ENCODE peak calls at places on chromosome 20, in eight cellular contexts. T is H1, G is PC-9, C is heart left ventricle, U is cardiac muscle cell, D is IMR-90, H is thoracic aorta, W is breast epithelium. O is an unnamed sample.

GRCh38 chr20:63972312-63973159 is 2.8 kb upstream of the ZNF512B start:
- DNase-seq in T (no peak), G (peak; percentile 33), C (peak; percentile 35), U (no peak), D (no peak), H (no peak), W (no peak), O (peak; percentile 40)

GRCh38 chr20:44092551-44093248 is 94.3 kb downstream of the JPH2 start:
- DNase-seq in T (no peak), G (no peak), C (no peak), U (peak; percentile 50), D (peak; percentile 49), H (no peak), W (no peak), O (no peak)

GRCh38 chr20:23583526-23583925 is 15.2 kb upstream of the CST9L start:
- DNase-seq in T (no peak), G (peak; percentile 35), C (no peak), U (no peak), D (no peak), H (no peak), W (no peak), O (no peak)

GRCh38 chr20:55160022-55160421 is 684.6 kb downstream of the DOK5 start:
- DNase-seq in T (no peak), G (no peak), C (no peak), U (no peak), D (no peak), H (no peak), W (no peak), O (no peak)

GRCh38 chr20:14055127-14055742 is 59.9 kb downstream of the MACROD2 start:
- DNase-seq in T (no peak), G (no peak), C (no peak), U (peak; percentile 76), D (peak; percentile 61), H (no peak), W (no peak), O (no peak)

GRCh38 chr20:3199976-3200755 is 4.3 kb downstream of the DDRGK1 start:
- DNase-seq in T (no peak), G (no peak), C (no peak), U (no peak), D (no peak), H (no peak), W (no peak), O (no peak)

GRCh38 chr20:55584964-55585363 is 420.4 kb downstream of the CBLN4 start:
- DNase-seq in T (no peak), G (no peak), C (no peak), U (no peak), D (no peak), H (no peak), W (no peak), O (no peak)

GRCh38 chr20:13356087-13356486 is 135.0 kb downstream of the ISM1 start:
- DNase-seq in T (no peak), G (no peak), C (no peak), U (no peak), D (no peak), H (no peak), W (no peak), O (no peak)

GRCh38 chr20:48910360-48910781 is 11.1 kb upstream of the ARFGEF2 start:
- DNase-seq in T (no peak), G (no peak), C (no peak), U (no peak), D (no peak), H (no peak), W (no peak), O (no peak)

GRCh38 chr20:34861386-34862084 is 11.1 kb downstream of the GGT7 start:
- DNase-seq in T (no peak), G (peak; percentile 76), C (no peak), U (no peak), D (no peak), H (no peak), W (no peak), O (no peak)

GRCh38 chr20:35776513-35777101 is 4.8 kb downstream of the PHF20 start:
- DNase-seq in T (no peak), G (peak; percentile 54), C (peak; percentile 65), U (no peak), D (peak; percentile 55), H (no peak), W (peak; percentile 62), O (no peak)

GRCh38 chr20:45087115-45087785 is 13.7 kb downstream of the KCNS1 start:
- DNase-seq in T (no peak), G (peak; percentile 10), C (no peak), U (no peak), D (no peak), H (no peak), W (no peak), O (no peak)

GRCh38 chr20:11248691-11249178 is 574.9 kb upstream of the JAG1 start:
- DNase-seq in T (no peak), G (no peak), C (no peak), U (no peak), D (no peak), H (no peak), W (no peak), O (no peak)

GRCh38 chr20:60984666-60985065 is 267.4 kb upstream of the CDH4 start:
- DNase-seq in T (no peak), G (no peak), C (no peak), U (no peak), D (no peak), H (no peak), W (no peak), O (no peak)

GRCh38 chr20:10863337-10864060 is 189.7 kb upstream of the JAG1 start:
- DNase-seq in T (no peak), G (peak; percentile 64), C (peak; percentile 43), U (no peak), D (peak; percentile 90), H (no peak), W (no peak), O (no peak)

GRCh38 chr20:43541214-43541613 is 17.6 kb upstream of the SGK2 start:
- DNase-seq in T (no peak), G (peak; percentile 88), C (no peak), U (no peak), D (peak; percentile 44), H (no peak), W (no peak), O (no peak)

GRCh38 chr20:31595654-31596411 is 9.3 kb upstream of the ID1 start:
- DNase-seq in T (peak; percentile 90), G (peak; percentile 87), C (peak; percentile 90), U (peak; percentile 55), D (peak; percentile 86), H (peak; percentile 53), W (peak; percentile 72), O (peak; percentile 63)

GRCh38 chr20:33433465-33433864 is 10.1 kb downstream of the SNTA1 start:
- DNase-seq in T (no peak), G (no peak), C (peak; percentile 83), U (no peak), D (no peak), H (peak; percentile 52), W (no peak), O (no peak)

GRCh38 chr20:52402514-52402913 is 210.9 kb upstream of the ZFP64 start:
- DNase-seq in T (no peak), G (no peak), C (no peak), U (no peak), D (no peak), H (no peak), W (no peak), O (no peak)

GRCh38 chr20:48026981-48027592 is 241.8 kb upstream of the SULF2 start:
- DNase-seq in T (no peak), G (no peak), C (no peak), U (no peak), D (no peak), H (no peak), W (no peak), O (no peak)

GRCh38 chr20:4183361-4183760 is 168.0 kb upstream of the RNF24 start:
- DNase-seq in T (no peak), G (no peak), C (no peak), U (no peak), D (no peak), H (no peak), W (no peak), O (no peak)

GRCh38 chr20:25863536-25864325 is 167.1 kb upstream of the ZNF337 start:
- DNase-seq in T (no peak), G (peak; percentile 55), C (peak; percentile 30), U (peak; percentile 45), D (no peak), H (no peak), W (no peak), O (no peak)

GRCh38 chr20:25859649-25860530 is 163.2 kb upstream of the ZNF337 start:
- DNase-seq in T (no peak), G (no peak), C (peak; percentile 89), U (peak; percentile 51), D (no peak), H (no peak), W (no peak), O (peak; percentile 74)

GRCh38 chr20:25856256-25856884 is 159.7 kb upstream of the ZNF337 start:
- DNase-seq in T (no peak), G (no peak), C (no peak), U (no peak), D (no peak), H (no peak), W (no peak), O (no peak)

GRCh38 chr20:25860531-25861150 is 164.0 kb upstream of the ZNF337 start:
- DNase-seq in T (no peak), G (no peak), C (peak; percentile 25), U (no peak), D (no peak), H (no peak), W (no peak), O (peak; percentile 44)

GRCh38 chr20:25858495-25859425 is 162.1 kb upstream of the ZNF337 start:
- DNase-seq in T (no peak), G (no peak), C (no peak), U (no peak), D (no peak), H (no peak), W (no peak), O (no peak)
- H3K9me3 ChIP-seq in T (peaks cover 2% of the 10 kb centered on the region), G (no peaks in the 10 kb centered on the region), C (no peaks in the 10 kb centered on the region), U (no peaks in the 10 kb centered on the region), D (no peaks in the 10 kb centered on the region), H (no peaks in the 10 kb centered on the region), W (no peaks in the 10 kb centered on the region), O (no peaks in the 10 kb centered on the region)

GRCh38 chr20:945841-946240 is 29.7 kb upstream of the ANGPT4 start:
- DNase-seq in T (no peak), G (no peak), C (no peak), U (no peak), D (no peak), H (no peak), W (no peak), O (peak; percentile 28)
- H3K4me3 ChIP-seq in T (no peak overlapping the region), G (no peak overlapping the region), C (no peak overlapping the region), U (no peak overlapping the region), D (no peak overlapping the region), H (no peak overlapping the region), W (no peak overlapping the region), O (no peak overlapping the region)

GRCh38 chr20:62683136-62683535 is 25.5 kb upstream of the NTSR1 start:
- DNase-seq in T (no peak), G (no peak), C (no peak), U (no peak), D (no peak), H (no peak), W (no peak), O (no peak)
- H3K27me3 ChIP-seq in T (no peaks in the 10 kb centered on the region), G (no peaks in the 10 kb centered on the region), C (peaks cover 27% of the 10 kb centered on the region), U (no peaks in the 10 kb centered on the region), D (peaks cover 35% of the 10 kb centered on the region), H (no peaks in the 10 kb centered on the region), W (peaks cover 33% of the 10 kb centered on the region), O (no peaks in the 10 kb centered on the region)

DNA sequence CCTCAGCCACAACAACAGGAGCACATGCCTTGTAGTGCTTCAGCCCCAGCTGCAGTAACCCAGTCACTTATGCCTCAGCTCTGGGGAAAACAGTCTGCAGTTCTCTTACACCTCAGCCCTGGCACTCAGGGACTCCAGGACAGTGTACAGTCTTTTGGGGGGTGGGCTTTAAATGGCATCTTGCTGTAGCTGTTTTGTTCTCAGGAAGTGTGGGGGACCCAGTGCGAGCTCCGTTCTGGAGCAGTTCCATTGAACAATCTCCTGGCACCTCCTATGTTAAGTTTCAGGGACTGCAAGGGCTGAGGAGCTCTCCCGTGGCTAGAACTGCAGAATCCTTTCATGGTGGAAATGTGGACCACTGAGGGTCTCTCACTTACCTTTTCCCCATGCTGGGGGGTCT is 55.2 kb downstream of the PLCG1 start:
- DNase-seq in T (no peak), G (no peak), C (no peak), U (no peak), D (no peak), H (no peak), W (no peak), O (no peak)
- H3K9me3 ChIP-seq in T (no peaks in the 10 kb centered on the region), G (peaks cover 7% of the 10 kb centered on the region), C (no peaks in the 10 kb centered on the region), U (no peaks in the 10 kb centered on the region), D (peaks cover 10% of the 10 kb centered on the region), H (peaks cover 7% of the 10 kb centered on the region), W (peaks cover 18% of the 10 kb centered on the region), O (no peaks in the 10 kb centered on the region)